ENCODE peak calls at places on chromosomes 12 and 14, in four cellular contexts. One of them, this sample, is unnamed.

GRCh38 chr14:72847721-72848120 is 46.2 kb downstream of the DPF3 start:
- DNase-seq in neuronal stem cell: no peak
- DNase-seq in right cardiac atrium: no peak
- DNase-seq in fibroblast of lung: no peak
- DNase-seq in this sample: no peak

GRCh38 chr14:91317381-91318313 is 73.1 kb upstream of the GPR68 start:
- DNase-seq in neuronal stem cell: no peak
- DNase-seq in right cardiac atrium: peak; percentile 94
- DNase-seq in fibroblast of lung: peak; percentile 34
- DNase-seq in this sample: peak; percentile 58

GRCh38 chr12:80837342-80837978 is 100.3 kb downstream of the LIN7A start:
- DNase-seq in neuronal stem cell: peak; percentile 51
- DNase-seq in right cardiac atrium: no peak
- DNase-seq in fibroblast of lung: peak; percentile 79
- DNase-seq in this sample: no peak

GRCh38 chr14:32413967-32414640 is 85.0 kb downstream of the AKAP6 start:
- DNase-seq in neuronal stem cell: no peak
- DNase-seq in right cardiac atrium: no peak
- DNase-seq in fibroblast of lung: no peak
- DNase-seq in this sample: no peak

GRCh38 chr14:35236806-35237205 is 55.4 kb upstream of the PSMA6 start:
- DNase-seq in neuronal stem cell: no peak
- DNase-seq in right cardiac atrium: no peak
- DNase-seq in fibroblast of lung: no peak
- DNase-seq in this sample: no peak

GRCh38 chr12:97748298-97748697 is 285.7 kb downstream of the RMST start:
- DNase-seq in neuronal stem cell: no peak
- DNase-seq in right cardiac atrium: no peak
- DNase-seq in fibroblast of lung: no peak
- DNase-seq in this sample: no peak

GRCh38 chr12:117189725-117190209 is 503 bp downstream of the FBXO21 start:
- DNase-seq in neuronal stem cell: peak; percentile 21
- DNase-seq in right cardiac atrium: peak; percentile 73
- DNase-seq in fibroblast of lung: peak; percentile 40
- DNase-seq in this sample: peak; percentile 15

GRCh38 chr14:101153691-101154090 is 250.2 kb upstream of the RTL1 start:
- DNase-seq in neuronal stem cell: no peak
- DNase-seq in right cardiac atrium: no peak
- DNase-seq in fibroblast of lung: no peak
- DNase-seq in this sample: no peak

GRCh38 chr12:109239691-109240090 is 69.4 kb downstream of the FOXN4 start:
- DNase-seq in neuronal stem cell: no peak
- DNase-seq in right cardiac atrium: no peak
- DNase-seq in fibroblast of lung: no peak
- DNase-seq in this sample: no peak

GRCh38 chr12:97716356-97716755 is 253.8 kb downstream of the RMST start:
- DNase-seq in neuronal stem cell: peak; percentile 6
- DNase-seq in right cardiac atrium: no peak
- DNase-seq in fibroblast of lung: peak; percentile 8
- DNase-seq in this sample: no peak

GRCh38 chr12:15152864-15153263 is 68.4 kb downstream of the RERG start:
- DNase-seq in neuronal stem cell: no peak
- DNase-seq in right cardiac atrium: no peak
- DNase-seq in fibroblast of lung: peak; percentile 83
- DNase-seq in this sample: no peak

GRCh38 chr14:24979725-24980239 is 70.2 kb downstream of the STXBP6 start:
- DNase-seq in neuronal stem cell: no peak
- DNase-seq in right cardiac atrium: no peak
- DNase-seq in fibroblast of lung: no peak
- DNase-seq in this sample: no peak

GRCh38 chr12:56884421-56884820 is 49.8 kb downstream of the SDR9C7 start:
- DNase-seq in neuronal stem cell: no peak
- DNase-seq in right cardiac atrium: no peak
- DNase-seq in fibroblast of lung: no peak
- DNase-seq in this sample: no peak

GRCh38 chr12:50723870-50724269 is 40.0 kb upstream of the ATF1 start:
- DNase-seq in neuronal stem cell: no peak
- DNase-seq in right cardiac atrium: no peak
- DNase-seq in fibroblast of lung: peak; percentile 65
- DNase-seq in this sample: no peak

GRCh38 chr14:69363055-69363454 is 35.0 kb downstream of the ERH start:
- DNase-seq in neuronal stem cell: no peak
- DNase-seq in right cardiac atrium: peak; percentile 72
- DNase-seq in fibroblast of lung: peak; percentile 51
- DNase-seq in this sample: no peak

GRCh38 chr12:132922676-132923075 is 33.4 kb downstream of the ZNF605 start:
- DNase-seq in neuronal stem cell: no peak
- DNase-seq in right cardiac atrium: no peak
- DNase-seq in fibroblast of lung: no peak
- DNase-seq in this sample: no peak
- H3K9me3 ChIP-seq in neuronal stem cell: peaks cover 90% of the 10 kb centered on the region
- H3K9me3 ChIP-seq in right cardiac atrium: peaks cover 35% of the 10 kb centered on the region
- H3K9me3 ChIP-seq in fibroblast of lung: peaks cover 8% of the 10 kb centered on the region
- H3K9me3 ChIP-seq in this sample: peaks cover 49% of the 10 kb centered on the region

DNA sequence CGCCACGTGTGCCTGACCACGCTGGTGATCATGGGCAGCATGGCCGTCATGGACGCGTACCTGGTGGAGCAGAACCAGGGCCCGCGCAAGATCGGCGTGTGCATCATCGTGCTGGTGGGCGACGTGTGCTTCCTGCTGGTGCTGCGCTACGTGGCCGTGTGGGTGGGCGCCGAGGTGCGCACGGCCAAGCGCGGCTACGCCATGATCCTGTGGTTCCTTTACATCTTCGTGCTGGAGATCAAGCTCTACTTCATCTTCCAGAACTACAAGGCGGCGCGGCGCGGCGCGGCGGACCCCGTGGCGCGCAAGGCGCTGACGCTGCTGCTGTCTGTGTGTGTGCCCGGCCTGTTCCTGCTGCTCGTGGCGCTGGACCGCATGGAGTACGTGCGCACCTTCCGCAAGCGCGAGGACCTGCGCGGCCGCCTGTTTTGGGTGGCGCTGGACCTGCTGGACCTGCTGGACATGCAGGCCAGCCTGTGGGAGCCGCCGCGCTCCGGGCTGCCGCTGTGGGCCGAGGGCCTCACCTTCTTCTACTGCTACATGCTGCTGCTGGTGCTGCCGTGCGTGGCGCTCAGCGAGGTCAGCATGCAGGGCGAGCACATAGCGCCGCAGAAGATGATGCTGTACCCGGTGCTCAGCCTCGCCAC is 2.6 kb downstream of the TMEM121 start:
- DNase-seq in neuronal stem cell: no peak
- DNase-seq in right cardiac atrium: no peak
- DNase-seq in fibroblast of lung: no peak
- DNase-seq in this sample: no peak
- H3K9me3 ChIP-seq in neuronal stem cell: no peaks in the 10 kb centered on the region
- H3K9me3 ChIP-seq in right cardiac atrium: no peaks in the 10 kb centered on the region
- H3K9me3 ChIP-seq in fibroblast of lung: no peaks in the 10 kb centered on the region
- H3K9me3 ChIP-seq in this sample: no peaks in the 10 kb centered on the region

DNA sequence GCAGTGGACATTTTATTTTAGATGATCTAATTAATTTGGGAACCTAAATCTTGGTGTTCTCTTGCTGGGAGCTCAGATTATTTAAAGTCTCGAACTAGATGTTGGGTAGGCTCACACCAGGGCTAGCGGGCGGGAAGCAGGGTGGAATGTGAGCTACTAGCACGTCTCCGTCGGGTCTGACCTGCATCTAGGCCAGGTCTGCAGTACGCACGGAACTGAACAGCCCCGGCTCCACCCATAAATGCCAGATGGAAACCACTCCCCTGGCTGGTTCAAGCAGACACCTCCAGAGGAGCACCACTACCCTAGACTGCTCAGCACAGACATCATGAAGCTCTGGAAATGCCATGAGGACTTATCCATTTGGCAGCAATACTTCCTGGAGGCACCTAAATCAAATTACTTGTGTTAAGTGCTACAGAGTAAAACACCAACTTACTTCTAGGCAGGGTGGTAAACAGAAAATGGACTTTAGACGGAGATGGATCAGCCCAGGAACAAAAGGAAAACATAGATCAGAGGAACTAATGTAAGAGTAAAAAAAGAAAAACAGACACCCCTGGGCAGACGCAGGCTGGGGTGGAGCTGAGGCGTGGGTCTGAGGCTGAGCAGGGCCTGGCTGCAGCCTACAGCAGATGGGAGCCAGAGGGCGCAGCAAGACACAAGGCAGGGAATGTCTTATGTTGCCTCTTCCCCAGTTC is 10.2 kb downstream of the ZNF605 start:
- DNase-seq in neuronal stem cell: no peak
- DNase-seq in right cardiac atrium: no peak
- DNase-seq in fibroblast of lung: no peak
- DNase-seq in this sample: no peak
- H3K9me3 ChIP-seq in neuronal stem cell: peaks cover 95% of the 10 kb centered on the region
- H3K9me3 ChIP-seq in right cardiac atrium: peaks cover 24% of the 10 kb centered on the region
- H3K9me3 ChIP-seq in fibroblast of lung: peaks cover 23% of the 10 kb centered on the region
- H3K9me3 ChIP-seq in this sample: peaks cover 8% of the 10 kb centered on the region

GRCh38 chr14:62436256-62436655 is 609.0 kb downstream of the KCNH5 start:
- DNase-seq in neuronal stem cell: no peak
- DNase-seq in right cardiac atrium: no peak
- DNase-seq in fibroblast of lung: no peak
- DNase-seq in this sample: no peak
- H3K9me3 ChIP-seq in neuronal stem cell: no peaks in the 10 kb centered on the region
- H3K9me3 ChIP-seq in right cardiac atrium: peaks cover 3% of the 10 kb centered on the region
- H3K9me3 ChIP-seq in fibroblast of lung: no peaks in the 10 kb centered on the region
- H3K9me3 ChIP-seq in this sample: no peaks in the 10 kb centered on the region

GRCh38 chr14:84493779-84494178 is 1036.2 kb upstream of the FLRT2 start:
- DNase-seq in neuronal stem cell: no peak
- DNase-seq in right cardiac atrium: no peak
- DNase-seq in fibroblast of lung: peak; percentile 3
- DNase-seq in this sample: no peak
- H3K9me3 ChIP-seq in neuronal stem cell: no peaks in the 10 kb centered on the region
- H3K9me3 ChIP-seq in right cardiac atrium: no peaks in the 10 kb centered on the region
- H3K9me3 ChIP-seq in fibroblast of lung: no peaks in the 10 kb centered on the region
- H3K9me3 ChIP-seq in this sample: no peaks in the 10 kb centered on the region

DNA sequence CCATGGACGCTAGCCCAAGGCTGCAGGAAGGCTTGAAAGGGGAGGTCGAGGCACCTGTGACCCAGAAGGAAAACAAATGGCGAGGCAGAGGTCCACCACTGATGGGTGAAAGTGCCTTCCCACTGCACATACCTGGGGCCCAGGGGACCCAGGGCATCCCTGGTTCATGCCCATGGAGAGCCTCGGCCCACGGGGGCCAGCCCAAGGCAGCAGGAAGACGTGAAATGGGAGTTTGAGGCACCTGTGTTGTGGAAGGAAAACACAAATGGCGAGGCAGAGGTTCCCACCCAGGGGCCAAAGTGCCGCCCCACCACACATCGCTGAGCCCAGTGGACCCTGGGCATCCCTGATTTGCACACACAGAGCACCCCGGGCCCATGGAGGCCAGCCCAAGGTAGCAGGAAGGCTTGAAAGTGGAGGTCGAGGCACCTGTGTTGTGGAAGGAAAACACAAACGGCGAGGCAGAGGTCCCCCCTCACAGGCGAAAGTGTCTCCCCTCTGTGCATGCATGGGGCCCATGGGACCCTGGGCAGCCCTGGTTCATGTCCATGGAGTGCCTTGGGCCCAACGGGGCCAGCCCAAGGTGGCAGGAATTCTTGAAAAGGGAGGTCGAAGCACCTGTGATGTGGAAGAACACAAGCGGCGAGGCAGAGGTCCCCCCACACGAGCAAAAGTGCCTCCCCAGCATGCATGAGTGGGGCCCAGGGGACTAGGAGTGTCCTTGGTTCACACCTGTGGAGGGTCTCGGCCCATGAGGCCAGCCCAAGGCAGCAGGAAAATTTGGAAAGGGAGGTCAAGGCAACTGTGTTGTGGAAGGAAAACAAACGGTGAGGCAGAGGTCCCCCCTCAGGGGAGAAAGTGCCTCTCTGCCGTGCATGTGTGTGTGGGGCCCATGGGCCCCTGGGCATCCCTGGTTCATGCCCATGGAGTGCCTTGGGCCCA is 383.3 kb downstream of the ALG10 start:
- DNase-seq in neuronal stem cell: no peak
- DNase-seq in right cardiac atrium: peak; percentile 32
- DNase-seq in fibroblast of lung: no peak
- DNase-seq in this sample: peak; percentile 2
- H3K9me3 ChIP-seq in neuronal stem cell: peaks cover 2% of the 10 kb centered on the region
- H3K9me3 ChIP-seq in right cardiac atrium: no peaks in the 10 kb centered on the region
- H3K9me3 ChIP-seq in fibroblast of lung: no peaks in the 10 kb centered on the region
- H3K9me3 ChIP-seq in this sample: peaks cover 4% of the 10 kb centered on the region

GRCh38 chr12:34291426-34291901 is 269.2 kb downstream of the ALG10 start:
- DNase-seq in neuronal stem cell: no peak
- DNase-seq in right cardiac atrium: peak; percentile 18
- DNase-seq in fibroblast of lung: no peak
- DNase-seq in this sample: no peak
- H3K9me3 ChIP-seq in neuronal stem cell: no peaks in the 10 kb centered on the region
- H3K9me3 ChIP-seq in right cardiac atrium: no peaks in the 10 kb centered on the region
- H3K9me3 ChIP-seq in fibroblast of lung: no peaks in the 10 kb centered on the region
- H3K9me3 ChIP-seq in this sample: no peaks in the 10 kb centered on the region

GRCh38 chr14:79511146-79511545 is 700.2 kb downstream of the DIO2 start:
- DNase-seq in neuronal stem cell: no peak
- DNase-seq in right cardiac atrium: no peak
- DNase-seq in fibroblast of lung: no peak
- DNase-seq in this sample: no peak

GRCh38 chr14:79513446-79513845 is 697.9 kb downstream of the DIO2 start:
- DNase-seq in neuronal stem cell: no peak
- DNase-seq in right cardiac atrium: no peak
- DNase-seq in fibroblast of lung: no peak
- DNase-seq in this sample: no peak

GRCh38 chr14:79515158-79515557 is 696.1 kb downstream of the DIO2 start:
- DNase-seq in neuronal stem cell: no peak
- DNase-seq in right cardiac atrium: no peak
- DNase-seq in fibroblast of lung: no peak
- DNase-seq in this sample: no peak

GRCh38 chr14:79514700-79515099 is 696.6 kb downstream of the DIO2 start:
- DNase-seq in neuronal stem cell: no peak
- DNase-seq in right cardiac atrium: no peak
- DNase-seq in fibroblast of lung: peak; percentile 5
- DNase-seq in this sample: no peak

GRCh38 chr14:79516009-79516408 is 695.3 kb downstream of the DIO2 start:
- DNase-seq in neuronal stem cell: peak; percentile 30
- DNase-seq in right cardiac atrium: no peak
- DNase-seq in fibroblast of lung: no peak
- DNase-seq in this sample: no peak
- H3K9me3 ChIP-seq in neuronal stem cell: no peaks in the 10 kb centered on the region
- H3K9me3 ChIP-seq in right cardiac atrium: no peaks in the 10 kb centered on the region
- H3K9me3 ChIP-seq in fibroblast of lung: no peaks in the 10 kb centered on the region
- H3K9me3 ChIP-seq in this sample: no peaks in the 10 kb centered on the region

This sample was measured in T-helper 17 cell.